ENCODE peak calls at places on chromosomes 16 and 17, in nine cellular contexts. N, X, P, J, A, Z, O, Y and H are unnamed samples.

GRCh38 chr17:75611746-75612437 is 21.3 kb upstream of the SMIM5 start:
- DNase-seq in A (peak; percentile 32), N (no peak), Z (no peak), J (no peak), O (no peak), P (no peak), Y (no peak), X (no peak), H (no peak)

GRCh38 chr17:10610821-10611323 is 46.2 kb downstream of the MYH3 start:
- DNase-seq in X (no peak), A (no peak), N (no peak), P (no peak), O (no peak), Y (no peak), J (no peak), Z (no peak), H (no peak)

GRCh38 chr17:58325976-58326468 is 2.6 kb downstream of the TSPOAP1 start:
- DNase-seq in P (no peak), X (no peak), J (no peak), A (no peak), Y (no peak), Z (no peak), O (no peak), N (no peak), H (no peak)

GRCh38 chr17:32833526-32833925 is 43.4 kb downstream of the MYO1D start:
- DNase-seq in Z (no peak), P (no peak), O (no peak), A (no peak), Y (no peak), X (no peak), J (no peak), N (no peak), H (no peak)

GRCh38 chr16:68408967-68409366 is 39.3 kb downstream of the SMPD3 start:
- DNase-seq in X (no peak), A (no peak), Y (no peak), P (no peak), O (no peak), J (no peak), Z (no peak), N (no peak), H (no peak)

GRCh38 chr16:23847938-23848337 is 12.2 kb downstream of the PRKCB start:
- DNase-seq in P (no peak), J (no peak), O (peak; percentile 66), N (peak; percentile 34), A (no peak), X (no peak), Y (no peak), Z (no peak), H (no peak)

GRCh38 chr17:46020998-46021397 is 21.9 kb downstream of the STH start:
- DNase-seq in Z (no peak), J (no peak), Y (no peak), O (no peak), P (no peak), X (no peak), A (no peak), N (no peak), H (no peak)

GRCh38 chr16:30567991-30568638 is 3.4 kb downstream of the ZNF688 start:
- DNase-seq in O (peak; percentile 46), Z (peak; percentile 76), A (peak; percentile 33), J (no peak), X (peak; percentile 19), P (no peak), Y (no peak), N (no peak), H (peak; percentile 79)

GRCh38 chr17:67157732-67158639 is 87.0 kb downstream of the HELZ start:
- DNase-seq in J (no peak), X (no peak), Z (peak; percentile 28), Y (no peak), N (no peak), A (peak; percentile 50), P (no peak), O (no peak), H (peak; percentile 54)

GRCh38 chr17:50264263-50265113 is 9.8 kb upstream of the TMEM92 start:
- DNase-seq in Z (peak; percentile 32), P (peak; percentile 73), X (no peak), A (no peak), O (no peak), Y (peak; percentile 13), J (peak; percentile 26), N (no peak), H (peak; percentile 63)

GRCh38 chr17:27569257-27569722 is 61.7 kb upstream of the LGALS9 start:
- DNase-seq in A (no peak), P (peak; percentile 45), J (no peak), N (peak; percentile 17), X (no peak), Z (no peak), Y (peak; percentile 63), O (peak; percentile 56), H (peak; percentile 50)

GRCh38 chr17:41549596-41550039 is 21.5 kb upstream of the KRT19 start:
- DNase-seq in J (no peak), O (no peak), A (no peak), P (no peak), X (no peak), Z (no peak), Y (no peak), N (no peak), H (no peak)